ENCODE peak calls at places on chromosomes 16 and 17, in ten cellular contexts. One of them, this sample, is unnamed.
A peak's percentile ranks its signal among the peaks of the same experiment; 100 is the strongest.

GRCh38 chr16:55836158-55836611 is 3.3 kb upstream of the CES1 start:
- ATAC-seq in gastrocnemius medialis: no peak
- ATAC-seq in upper lobe of left lung: no peak
- ATAC-seq in K562: peak; percentile 75
- ATAC-seq in heart left ventricle: no peak
- ATAC-seq in IMR-90: no peak
- ATAC-seq in HepG2: no peak
- ATAC-seq in GM12878: no peak
- ATAC-seq in A549: peak; percentile 45
- ATAC-seq in right lobe of liver: peak; percentile 61
- ATAC-seq in this sample: peak; percentile 25

GRCh38 chr17:65473363-65473762 is 88.1 kb downstream of the AXIN2 start:
- ATAC-seq in HepG2: no peak
- ATAC-seq in GM12878: no peak
- ATAC-seq in IMR-90: no peak
- ATAC-seq in A549: no peak
- ATAC-seq in gastrocnemius medialis: peak; percentile 66
- ATAC-seq in right lobe of liver: no peak
- ATAC-seq in upper lobe of left lung: no peak
- ATAC-seq in heart left ventricle: peak; percentile 69
- ATAC-seq in K562: no peak
- ATAC-seq in this sample: no peak

GRCh38 chr17:9612016-9612415 is 33.3 kb upstream of the USP43 start:
- ATAC-seq in upper lobe of left lung: no peak
- ATAC-seq in GM12878: no peak
- ATAC-seq in A549: no peak
- ATAC-seq in right lobe of liver: no peak
- ATAC-seq in K562: no peak
- ATAC-seq in heart left ventricle: no peak
- ATAC-seq in IMR-90: no peak
- ATAC-seq in gastrocnemius medialis: no peak
- ATAC-seq in HepG2: no peak
- ATAC-seq in this sample: no peak

GRCh38 chr17:45908460-45908859 is 14.1 kb downstream of the MAPT start:
- ATAC-seq in heart left ventricle: no peak
- ATAC-seq in A549: no peak
- ATAC-seq in gastrocnemius medialis: peak; percentile 20
- ATAC-seq in HepG2: no peak
- ATAC-seq in GM12878: no peak
- ATAC-seq in right lobe of liver: no peak
- ATAC-seq in IMR-90: no peak
- ATAC-seq in upper lobe of left lung: no peak
- ATAC-seq in K562: peak; percentile 42
- ATAC-seq in this sample: no peak

GRCh38 chr16:54503011-54503410 is 216.4 kb upstream of the IRX3 start:
- ATAC-seq in GM12878: no peak
- ATAC-seq in A549: no peak
- ATAC-seq in gastrocnemius medialis: peak; percentile 31
- ATAC-seq in K562: no peak
- ATAC-seq in HepG2: no peak
- ATAC-seq in IMR-90: no peak
- ATAC-seq in heart left ventricle: peak; percentile 91
- ATAC-seq in right lobe of liver: peak; percentile 41
- ATAC-seq in upper lobe of left lung: peak; percentile 59
- ATAC-seq in this sample: no peak

GRCh38 chr16:87243383-87243964 is 73.7 kb downstream of the C16orf95 start:
- ATAC-seq in IMR-90: no peak
- ATAC-seq in right lobe of liver: no peak
- ATAC-seq in heart left ventricle: no peak
- ATAC-seq in upper lobe of left lung: no peak
- ATAC-seq in HepG2: no peak
- ATAC-seq in K562: no peak
- ATAC-seq in A549: no peak
- ATAC-seq in GM12878: no peak
- ATAC-seq in gastrocnemius medialis: no peak
- ATAC-seq in this sample: no peak

GRCh38 chr16:79562166-79562823 is 38.2 kb downstream of the MAF start:
- ATAC-seq in A549: no peak
- ATAC-seq in HepG2: no peak
- ATAC-seq in gastrocnemius medialis: no peak
- ATAC-seq in right lobe of liver: no peak
- ATAC-seq in K562: no peak
- ATAC-seq in GM12878: no peak
- ATAC-seq in heart left ventricle: no peak
- ATAC-seq in IMR-90: no peak
- ATAC-seq in upper lobe of left lung: no peak
- ATAC-seq in this sample: no peak

GRCh38 chr17:2883544-2884203 is 87.4 kb downstream of the RAP1GAP2 start:
- ATAC-seq in heart left ventricle: peak; percentile 83
- ATAC-seq in right lobe of liver: no peak
- ATAC-seq in gastrocnemius medialis: no peak
- ATAC-seq in K562: no peak
- ATAC-seq in HepG2: peak; percentile 79
- ATAC-seq in A549: peak; percentile 91
- ATAC-seq in IMR-90: peak; percentile 61
- ATAC-seq in upper lobe of left lung: no peak
- ATAC-seq in GM12878: peak; percentile 24
- ATAC-seq in this sample: no peak

GRCh38 chr16:50263940-50264929 is 2.1 kb upstream of the ADCY7 start:
- ATAC-seq in HepG2: no peak
- ATAC-seq in heart left ventricle: no peak
- ATAC-seq in K562: peak; percentile 4
- ATAC-seq in GM12878: peak; percentile 37
- ATAC-seq in IMR-90: no peak
- ATAC-seq in right lobe of liver: no peak
- ATAC-seq in gastrocnemius medialis: no peak
- ATAC-seq in upper lobe of left lung: no peak
- ATAC-seq in A549: no peak
- ATAC-seq in this sample: no peak

GRCh38 chr16:50265260-50265659 is 1.1 kb upstream of the ADCY7 start:
- ATAC-seq in GM12878: peak; percentile 59
- ATAC-seq in IMR-90: no peak
- ATAC-seq in heart left ventricle: no peak
- ATAC-seq in upper lobe of left lung: no peak
- ATAC-seq in HepG2: peak; percentile 87
- ATAC-seq in right lobe of liver: peak; percentile 61
- ATAC-seq in K562: peak; percentile 21
- ATAC-seq in A549: peak; percentile 59
- ATAC-seq in gastrocnemius medialis: no peak
- ATAC-seq in this sample: no peak

GRCh38 chr16:50267151-50267631 is 840 bp downstream of the ADCY7 start:
- ATAC-seq in right lobe of liver: no peak
- ATAC-seq in gastrocnemius medialis: no peak
- ATAC-seq in A549: no peak
- ATAC-seq in upper lobe of left lung: no peak
- ATAC-seq in IMR-90: no peak
- ATAC-seq in HepG2: no peak
- ATAC-seq in GM12878: peak; percentile 1
- ATAC-seq in K562: peak; percentile 3
- ATAC-seq in heart left ventricle: no peak
- ATAC-seq in this sample: no peak

GRCh38 chr16:50266337-50267091 is at the start of gene ADCY7:
- ATAC-seq in HepG2: no peak
- ATAC-seq in heart left ventricle: peak; percentile 89
- ATAC-seq in GM12878: peak; percentile 90
- ATAC-seq in IMR-90: peak; percentile 96
- ATAC-seq in A549: no peak
- ATAC-seq in gastrocnemius medialis: no peak
- ATAC-seq in K562: peak; percentile 83
- ATAC-seq in right lobe of liver: peak; percentile 69
- ATAC-seq in upper lobe of left lung: peak; percentile 79
- ATAC-seq in this sample: peak; percentile 78

GRCh38 chr16:50265716-50266336 is 525 bp upstream of the ADCY7 start:
- ATAC-seq in K562: no peak
- ATAC-seq in A549: no peak
- ATAC-seq in heart left ventricle: no peak
- ATAC-seq in gastrocnemius medialis: no peak
- ATAC-seq in IMR-90: no peak
- ATAC-seq in HepG2: no peak
- ATAC-seq in upper lobe of left lung: no peak
- ATAC-seq in GM12878: no peak
- ATAC-seq in right lobe of liver: no peak
- ATAC-seq in this sample: no peak
- H3K4me3 ChIP-seq in K562: peak overlapping the region; percentile 54
- H3K4me3 ChIP-seq in A549: no peak overlapping the region
- H3K4me3 ChIP-seq in heart left ventricle: peak overlapping the region; percentile 48
- H3K4me3 ChIP-seq in gastrocnemius medialis: peak overlapping the region; percentile 33
- H3K4me3 ChIP-seq in IMR-90: no peak overlapping the region
- H3K4me3 ChIP-seq in HepG2: no peak overlapping the region
- H3K4me3 ChIP-seq in upper lobe of left lung: no peak overlapping the region
- H3K4me3 ChIP-seq in GM12878: peak overlapping the region; percentile 80
- H3K4me3 ChIP-seq in right lobe of liver: no peak overlapping the region
- H3K4me3 ChIP-seq in this sample: no peak overlapping the region

GRCh38 chr16:70752381-70752780 is 48.6 kb downstream of the VAC14 start:
- ATAC-seq in right lobe of liver: no peak
- ATAC-seq in IMR-90: no peak
- ATAC-seq in upper lobe of left lung: no peak
- ATAC-seq in GM12878: no peak
- ATAC-seq in gastrocnemius medialis: no peak
- ATAC-seq in A549: no peak
- ATAC-seq in heart left ventricle: no peak
- ATAC-seq in HepG2: no peak
- ATAC-seq in K562: no peak
- ATAC-seq in this sample: no peak

GRCh38 chr16:70749681-70750601 is 51.0 kb downstream of the VAC14 start:
- ATAC-seq in gastrocnemius medialis: no peak
- ATAC-seq in A549: no peak
- ATAC-seq in upper lobe of left lung: no peak
- ATAC-seq in K562: no peak
- ATAC-seq in HepG2: no peak
- ATAC-seq in GM12878: no peak
- ATAC-seq in heart left ventricle: no peak
- ATAC-seq in IMR-90: no peak
- ATAC-seq in right lobe of liver: no peak
- ATAC-seq in this sample: no peak

GRCh38 chr16:70750893-70751467 is 50.0 kb downstream of the VAC14 start:
- ATAC-seq in HepG2: no peak
- ATAC-seq in A549: no peak
- ATAC-seq in K562: no peak
- ATAC-seq in gastrocnemius medialis: peak; percentile 92
- ATAC-seq in GM12878: no peak
- ATAC-seq in right lobe of liver: peak; percentile 32
- ATAC-seq in IMR-90: peak; percentile 82
- ATAC-seq in heart left ventricle: peak; percentile 64
- ATAC-seq in upper lobe of left lung: peak; percentile 79
- ATAC-seq in this sample: peak; percentile 85

GRCh38 chr16:70753228-70753627 is 47.7 kb downstream of the VAC14 start:
- ATAC-seq in IMR-90: no peak
- ATAC-seq in right lobe of liver: peak; percentile 27
- ATAC-seq in upper lobe of left lung: no peak
- ATAC-seq in GM12878: no peak
- ATAC-seq in gastrocnemius medialis: no peak
- ATAC-seq in K562: no peak
- ATAC-seq in A549: no peak
- ATAC-seq in HepG2: no peak
- ATAC-seq in heart left ventricle: no peak
- ATAC-seq in this sample: no peak

DNA sequence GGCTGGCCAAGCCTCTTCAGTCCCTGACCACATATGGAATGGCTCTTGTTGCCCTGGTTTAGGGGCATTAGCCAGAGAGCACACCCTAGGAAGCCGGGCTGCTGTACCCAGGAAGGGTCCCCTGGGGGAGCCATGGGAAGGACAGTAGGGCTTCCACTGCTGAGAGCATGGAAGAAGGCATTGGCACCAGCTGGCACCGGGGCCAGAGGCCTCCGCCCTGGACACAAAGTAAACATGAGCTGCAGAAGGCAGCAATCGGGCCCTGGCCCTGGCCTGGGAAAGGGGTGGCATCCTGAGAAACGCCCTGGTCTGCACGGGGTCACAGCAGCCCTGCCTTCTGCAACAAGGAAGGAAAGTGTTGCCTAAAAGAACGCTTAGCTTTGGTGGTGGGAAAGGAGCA is 49.4 kb downstream of the VAC14 start:
- ATAC-seq in HepG2: no peak
- ATAC-seq in A549: no peak
- ATAC-seq in GM12878: no peak
- ATAC-seq in IMR-90: no peak
- ATAC-seq in upper lobe of left lung: no peak
- ATAC-seq in heart left ventricle: no peak
- ATAC-seq in right lobe of liver: peak; percentile 42
- ATAC-seq in K562: no peak
- ATAC-seq in gastrocnemius medialis: no peak
- ATAC-seq in this sample: no peak
- H3K27ac ChIP-seq in HepG2: no peak overlapping the region
- H3K27ac ChIP-seq in A549: peak overlapping the region; percentile 51
- H3K27ac ChIP-seq in GM12878: no peak overlapping the region
- H3K27ac ChIP-seq in IMR-90: peak overlapping the region; percentile 72
- H3K27ac ChIP-seq in upper lobe of left lung: peak overlapping the region; percentile 82
- H3K27ac ChIP-seq in heart left ventricle: peak overlapping the region; percentile 66
- H3K27ac ChIP-seq in right lobe of liver: peak overlapping the region; percentile 69
- H3K27ac ChIP-seq in K562: no peak overlapping the region
- H3K27ac ChIP-seq in gastrocnemius medialis: peak overlapping the region; percentile 81
- H3K27ac ChIP-seq in this sample: peak overlapping the region; percentile 32

GRCh38 chr16:12132290-12132689 is 155.8 kb downstream of the SNX29 start:
- ATAC-seq in right lobe of liver: peak; percentile 40
- ATAC-seq in K562: no peak
- ATAC-seq in gastrocnemius medialis: no peak
- ATAC-seq in IMR-90: peak; percentile 61
- ATAC-seq in upper lobe of left lung: no peak
- ATAC-seq in A549: no peak
- ATAC-seq in HepG2: no peak
- ATAC-seq in GM12878: no peak
- ATAC-seq in heart left ventricle: no peak
- ATAC-seq in this sample: no peak

GRCh38 chr16:12130691-12131302 is 154.3 kb downstream of the SNX29 start:
- ATAC-seq in IMR-90: no peak
- ATAC-seq in right lobe of liver: peak; percentile 73
- ATAC-seq in A549: no peak
- ATAC-seq in heart left ventricle: no peak
- ATAC-seq in K562: no peak
- ATAC-seq in gastrocnemius medialis: no peak
- ATAC-seq in GM12878: no peak
- ATAC-seq in HepG2: no peak
- ATAC-seq in upper lobe of left lung: no peak
- ATAC-seq in this sample: no peak

GRCh38 chr16:12132850-12133249 is 156.3 kb downstream of the SNX29 start:
- ATAC-seq in heart left ventricle: no peak
- ATAC-seq in IMR-90: no peak
- ATAC-seq in right lobe of liver: no peak
- ATAC-seq in upper lobe of left lung: peak; percentile 39
- ATAC-seq in GM12878: no peak
- ATAC-seq in gastrocnemius medialis: no peak
- ATAC-seq in A549: no peak
- ATAC-seq in HepG2: no peak
- ATAC-seq in K562: no peak
- ATAC-seq in this sample: no peak

GRCh38 chr16:12131755-12132154 is 155.2 kb downstream of the SNX29 start:
- ATAC-seq in right lobe of liver: no peak
- ATAC-seq in HepG2: no peak
- ATAC-seq in A549: no peak
- ATAC-seq in IMR-90: no peak
- ATAC-seq in upper lobe of left lung: no peak
- ATAC-seq in K562: no peak
- ATAC-seq in heart left ventricle: no peak
- ATAC-seq in GM12878: no peak
- ATAC-seq in gastrocnemius medialis: no peak
- ATAC-seq in this sample: no peak

DNA sequence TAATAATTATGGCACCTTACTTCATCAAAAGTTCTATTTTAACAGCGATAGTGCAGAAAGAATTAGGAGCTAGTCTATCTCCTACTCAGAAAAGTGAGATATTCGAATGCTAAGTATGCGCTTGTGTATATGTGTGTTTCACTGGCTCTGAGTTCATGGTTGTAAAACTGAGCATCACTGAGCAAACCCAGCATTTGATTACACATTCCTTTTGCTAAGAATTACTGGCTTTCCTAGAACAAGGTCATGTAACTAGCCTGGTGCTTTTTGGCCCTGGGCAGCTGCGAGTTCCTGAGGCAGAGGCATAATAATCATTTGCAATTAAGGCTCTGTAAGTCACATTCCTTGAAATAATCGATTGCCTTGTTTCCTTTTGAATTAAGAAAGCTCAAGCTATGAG is 157.2 kb downstream of the SNX29 start:
- ATAC-seq in gastrocnemius medialis: no peak
- ATAC-seq in HepG2: no peak
- ATAC-seq in A549: no peak
- ATAC-seq in GM12878: no peak
- ATAC-seq in K562: no peak
- ATAC-seq in IMR-90: peak; percentile 88
- ATAC-seq in right lobe of liver: no peak
- ATAC-seq in heart left ventricle: no peak
- ATAC-seq in upper lobe of left lung: no peak
- ATAC-seq in this sample: no peak
- TF ChIP-seq POLR2A in gastrocnemius medialis: no peak
- TF ChIP-seq POLR2A in HepG2: no peak
- TF ChIP-seq POLR2A in A549: no peak
- TF ChIP-seq POLR2A in GM12878: no peak
- TF ChIP-seq POLR2A in K562: no peak
- TF ChIP-seq POLR2A in IMR-90: no peak
- TF ChIP-seq POLR2A in right lobe of liver: no peak
- TF ChIP-seq POLR2A in heart left ventricle: no peak
- TF ChIP-seq POLR2A in upper lobe of left lung: no peak
- TF ChIP-seq POLR2A in this sample: no peak

DNA sequence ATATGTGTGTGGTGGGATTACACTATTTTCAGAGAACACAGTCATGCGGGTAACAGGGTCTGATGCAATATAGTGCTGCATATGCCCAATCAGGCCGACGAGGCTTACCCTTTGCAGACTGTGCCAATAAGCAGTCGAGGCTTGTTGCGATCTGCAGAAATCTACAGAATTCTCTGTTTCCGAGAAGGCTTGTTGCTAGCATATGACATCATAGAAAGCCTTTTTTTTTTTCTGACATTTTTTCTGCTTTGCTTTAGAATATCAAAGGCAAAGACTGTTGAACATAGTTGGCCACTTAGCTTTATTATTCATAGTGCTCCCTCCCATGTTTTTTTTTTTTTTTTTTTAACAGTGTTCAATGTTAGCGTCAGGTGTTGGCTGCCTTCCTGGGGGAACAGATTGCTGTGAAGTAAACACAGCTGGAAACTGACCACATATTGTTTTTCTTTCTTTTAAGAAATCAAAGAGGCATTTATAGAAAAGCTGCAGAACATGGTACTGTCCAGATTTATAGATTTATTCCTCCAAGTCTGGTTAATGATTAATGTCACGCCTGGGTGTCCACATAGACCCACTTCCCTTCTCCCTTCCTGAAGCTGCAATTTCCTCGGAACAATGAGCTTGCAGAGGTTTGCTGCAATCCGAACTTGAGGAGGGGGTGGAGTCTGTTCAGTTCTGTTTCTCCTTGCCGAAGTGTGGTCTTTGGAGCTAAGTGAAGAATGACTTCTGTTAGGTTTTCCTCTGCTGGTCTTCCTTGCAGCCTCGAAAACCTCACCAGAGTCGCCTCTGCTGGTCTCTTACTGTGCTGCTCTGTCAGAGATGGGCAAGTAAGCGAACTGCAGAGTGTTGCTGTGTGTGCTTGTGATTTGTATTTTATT is 87.3 kb downstream of the MAP2K6 start:
- ATAC-seq in K562: no peak
- ATAC-seq in IMR-90: peak; percentile 72
- ATAC-seq in HepG2: peak; percentile 96
- ATAC-seq in A549: peak; percentile 92
- ATAC-seq in upper lobe of left lung: no peak
- ATAC-seq in GM12878: peak; percentile 54
- ATAC-seq in gastrocnemius medialis: peak; percentile 51
- ATAC-seq in right lobe of liver: peak; percentile 85
- ATAC-seq in heart left ventricle: peak; percentile 50
- ATAC-seq in this sample: peak; percentile 65
- H3K4me3 ChIP-seq in K562: no peak overlapping the region
- H3K4me3 ChIP-seq in IMR-90: peak overlapping the region; percentile 2
- H3K4me3 ChIP-seq in HepG2: peak overlapping the region; percentile 64
- H3K4me3 ChIP-seq in A549: peak overlapping the region; percentile 30
- H3K4me3 ChIP-seq in upper lobe of left lung: peak overlapping the region; percentile 6
- H3K4me3 ChIP-seq in GM12878: peak overlapping the region; percentile 70
- H3K4me3 ChIP-seq in gastrocnemius medialis: peak overlapping the region; percentile 51
- H3K4me3 ChIP-seq in right lobe of liver: peak overlapping the region; percentile 41
- H3K4me3 ChIP-seq in heart left ventricle: peak overlapping the region; percentile 32
- H3K4me3 ChIP-seq in this sample: no peak overlapping the region